ENCODE peak calls at places on chromosomes 3 and 15, in five cellular contexts. One of them, this sample, is unnamed.

GRCh38 chr3:12465151-12465795 is 19.0 kb upstream of the TSEN2 start:
- DNase-seq in astrocyte: no peak
- DNase-seq in ascending aorta: no peak
- DNase-seq in progenitor cell of endocrine pancreas: no peak
- DNase-seq in HFF-Myc: no peak
- DNase-seq in this sample: no peak

GRCh38 chr15:68271854-68272471 is 5.6 kb upstream of the FEM1B start:
- DNase-seq in astrocyte: peak; percentile 91
- DNase-seq in ascending aorta: no peak
- DNase-seq in progenitor cell of endocrine pancreas: no peak
- DNase-seq in HFF-Myc: no peak
- DNase-seq in this sample: no peak

GRCh38 chr15:45048784-45049631 is 26.0 kb downstream of the SORD start:
- DNase-seq in astrocyte: peak; percentile 64
- DNase-seq in ascending aorta: no peak
- DNase-seq in progenitor cell of endocrine pancreas: no peak
- DNase-seq in HFF-Myc: no peak
- DNase-seq in this sample: no peak

GRCh38 chr3:114609952-114610351 is 316.1 kb downstream of the TIGIT start:
- DNase-seq in astrocyte: no peak
- DNase-seq in ascending aorta: no peak
- DNase-seq in progenitor cell of endocrine pancreas: no peak
- DNase-seq in HFF-Myc: no peak
- DNase-seq in this sample: no peak

GRCh38 chr3:14552717-14553116 is 12.6 kb upstream of the GRIP2 start:
- DNase-seq in astrocyte: no peak
- DNase-seq in ascending aorta: no peak
- DNase-seq in progenitor cell of endocrine pancreas: no peak
- DNase-seq in HFF-Myc: no peak
- DNase-seq in this sample: no peak

GRCh38 chr15:73440571-73440970 is 2.4 kb upstream of the REC114 start:
- DNase-seq in astrocyte: no peak
- DNase-seq in ascending aorta: no peak
- DNase-seq in progenitor cell of endocrine pancreas: no peak
- DNase-seq in HFF-Myc: no peak
- DNase-seq in this sample: no peak

GRCh38 chr15:95325763-95326688 is 1004.5 kb upstream of the NR2F2 start:
- DNase-seq in astrocyte: peak; percentile 17
- DNase-seq in ascending aorta: no peak
- DNase-seq in progenitor cell of endocrine pancreas: no peak
- DNase-seq in HFF-Myc: no peak
- DNase-seq in this sample: no peak

GRCh38 chr15:80785335-80785734 is 6.2 kb downstream of the CEMIP start:
- DNase-seq in astrocyte: no peak
- DNase-seq in ascending aorta: no peak
- DNase-seq in progenitor cell of endocrine pancreas: no peak
- DNase-seq in HFF-Myc: no peak
- DNase-seq in this sample: no peak

GRCh38 chr3:185353823-185354614 is 8.9 kb upstream of the MAP3K13 start:
- DNase-seq in astrocyte: no peak
- DNase-seq in ascending aorta: peak; percentile 13
- DNase-seq in progenitor cell of endocrine pancreas: peak; percentile 47
- DNase-seq in HFF-Myc: peak; percentile 36
- DNase-seq in this sample: no peak

GRCh38 chr3:44525060-44525459 is 29.9 kb upstream of the ZKSCAN7 start:
- DNase-seq in astrocyte: no peak
- DNase-seq in ascending aorta: no peak
- DNase-seq in progenitor cell of endocrine pancreas: no peak
- DNase-seq in HFF-Myc: no peak
- DNase-seq in this sample: no peak

GRCh38 chr15:63408514-63408913 is 26.9 kb upstream of the CA12 start:
- DNase-seq in astrocyte: no peak
- DNase-seq in ascending aorta: no peak
- DNase-seq in progenitor cell of endocrine pancreas: no peak
- DNase-seq in HFF-Myc: no peak
- DNase-seq in this sample: no peak

GRCh38 chr3:40631341-40631995 is 106.7 kb downstream of the ZNF621 start:
- DNase-seq in astrocyte: no peak
- DNase-seq in ascending aorta: no peak
- DNase-seq in progenitor cell of endocrine pancreas: no peak
- DNase-seq in HFF-Myc: no peak
- DNase-seq in this sample: no peak

GRCh38 chr15:56820333-56820732 is 87.0 kb upstream of the ZNF280D start:
- DNase-seq in astrocyte: no peak
- DNase-seq in ascending aorta: no peak
- DNase-seq in progenitor cell of endocrine pancreas: no peak
- DNase-seq in HFF-Myc: no peak
- DNase-seq in this sample: no peak

GRCh38 chr3:79200456-79200855 is 567.3 kb downstream of the ROBO1 start:
- DNase-seq in astrocyte: peak; percentile 75
- DNase-seq in ascending aorta: no peak
- DNase-seq in progenitor cell of endocrine pancreas: no peak
- DNase-seq in HFF-Myc: no peak
- DNase-seq in this sample: no peak

GRCh38 chr3:44511238-44511567 is 33.7 kb upstream of the ZNF445 start:
- DNase-seq in astrocyte: no peak
- DNase-seq in ascending aorta: no peak
- DNase-seq in progenitor cell of endocrine pancreas: no peak
- DNase-seq in HFF-Myc: no peak
- DNase-seq in this sample: no peak

GRCh38 chr3:59422312-59422711 is 372.5 kb upstream of the CFAP20DC start:
- DNase-seq in astrocyte: peak; percentile 90
- DNase-seq in ascending aorta: no peak
- DNase-seq in progenitor cell of endocrine pancreas: no peak
- DNase-seq in HFF-Myc: no peak
- DNase-seq in this sample: no peak

GRCh38 chr3:139319428-139320402 is 24.1 kb upstream of the MRPS22 start:
- DNase-seq in astrocyte: no peak
- DNase-seq in ascending aorta: no peak
- DNase-seq in progenitor cell of endocrine pancreas: no peak
- DNase-seq in HFF-Myc: no peak
- DNase-seq in this sample: no peak

GRCh38 chr3:162719684-162720341 is 1223.2 kb downstream of the OTOL1 start:
- DNase-seq in astrocyte: peak; percentile 93
- DNase-seq in ascending aorta: no peak
- DNase-seq in progenitor cell of endocrine pancreas: no peak
- DNase-seq in HFF-Myc: peak; percentile 52
- DNase-seq in this sample: no peak

GRCh38 chr15:80058851-80059785 is at the start of gene ZFAND6:
- DNase-seq in astrocyte: peak; percentile 81
- DNase-seq in ascending aorta: peak; percentile 78
- DNase-seq in progenitor cell of endocrine pancreas: peak; percentile 92
- DNase-seq in HFF-Myc: peak; percentile 76
- DNase-seq in this sample: peak; percentile 98

GRCh38 chr15:60798821-60799220 is 319.9 kb upstream of the ICE2 start:
- DNase-seq in astrocyte: peak; percentile 56
- DNase-seq in ascending aorta: no peak
- DNase-seq in progenitor cell of endocrine pancreas: no peak
- DNase-seq in HFF-Myc: no peak
- DNase-seq in this sample: no peak

GRCh38 chr15:41810651-41811431 is 17.1 kb upstream of the JMJD7 start:
- DNase-seq in astrocyte: no peak
- DNase-seq in ascending aorta: no peak
- DNase-seq in progenitor cell of endocrine pancreas: no peak
- DNase-seq in HFF-Myc: no peak
- DNase-seq in this sample: no peak

GRCh38 chr3:146972726-146973125 is 367.6 kb upstream of the PLSCR5 start:
- DNase-seq in astrocyte: peak; percentile 95
- DNase-seq in ascending aorta: no peak
- DNase-seq in progenitor cell of endocrine pancreas: no peak
- DNase-seq in HFF-Myc: no peak
- DNase-seq in this sample: no peak

GRCh38 chr3:185200639-185201038 is 47.8 kb upstream of the C3orf70 start:
- DNase-seq in astrocyte: peak; percentile 81
- DNase-seq in ascending aorta: no peak
- DNase-seq in progenitor cell of endocrine pancreas: no peak
- DNase-seq in HFF-Myc: no peak
- DNase-seq in this sample: no peak

GRCh38 chr3:138594150-138594934 is at the start of gene CEP70:
- DNase-seq in astrocyte: peak; percentile 85
- DNase-seq in ascending aorta: peak; percentile 85
- DNase-seq in progenitor cell of endocrine pancreas: peak; percentile 93
- DNase-seq in HFF-Myc: peak; percentile 81
- DNase-seq in this sample: peak; percentile 97

GRCh38 chr3:54918516-54918915 is 9.3 kb downstream of the LRTM1 start:
- DNase-seq in astrocyte: no peak
- DNase-seq in ascending aorta: no peak
- DNase-seq in progenitor cell of endocrine pancreas: no peak
- DNase-seq in HFF-Myc: no peak
- DNase-seq in this sample: no peak

GRCh38 chr3:141227752-141228151 is 3.9 kb upstream of the PXYLP1 start:
- DNase-seq in astrocyte: peak; percentile 56
- DNase-seq in ascending aorta: no peak
- DNase-seq in progenitor cell of endocrine pancreas: no peak
- DNase-seq in HFF-Myc: no peak
- DNase-seq in this sample: peak; percentile 30

GRCh38 chr15:60392986-60393811 is 4.6 kb downstream of the ANXA2 start:
- DNase-seq in astrocyte: peak; percentile 98
- DNase-seq in ascending aorta: peak; percentile 31
- DNase-seq in progenitor cell of endocrine pancreas: no peak
- DNase-seq in HFF-Myc: peak; percentile 99
- DNase-seq in this sample: peak; percentile 85

GRCh38 chr3:173396191-173397041 is 1.1 kb upstream of the NLGN1 start:
- DNase-seq in astrocyte: peak; percentile 10
- DNase-seq in ascending aorta: no peak
- DNase-seq in progenitor cell of endocrine pancreas: no peak
- DNase-seq in HFF-Myc: no peak
- DNase-seq in this sample: no peak

GRCh38 chr15:40825661-40826088 is 2.8 kb downstream of the PPP1R14D start:
- DNase-seq in astrocyte: no peak
- DNase-seq in ascending aorta: no peak
- DNase-seq in progenitor cell of endocrine pancreas: no peak
- DNase-seq in HFF-Myc: no peak
- DNase-seq in this sample: no peak

GRCh38 chr15:94375997-94376396 is 144.6 kb downstream of the MCTP2 start:
- DNase-seq in astrocyte: no peak
- DNase-seq in ascending aorta: no peak
- DNase-seq in progenitor cell of endocrine pancreas: no peak
- DNase-seq in HFF-Myc: no peak
- DNase-seq in this sample: no peak

GRCh38 chr3:10286596-10287295 is 6.0 kb downstream of the GHRL start:
- DNase-seq in astrocyte: peak; percentile 68
- DNase-seq in ascending aorta: no peak
- DNase-seq in progenitor cell of endocrine pancreas: no peak
- DNase-seq in HFF-Myc: peak; percentile 31
- DNase-seq in this sample: no peak

GRCh38 chr3:111539351-111540331 is 2.4 kb upstream of the CD96 start:
- DNase-seq in astrocyte: no peak
- DNase-seq in ascending aorta: no peak
- DNase-seq in progenitor cell of endocrine pancreas: peak; percentile 60
- DNase-seq in HFF-Myc: peak; percentile 17
- DNase-seq in this sample: no peak

GRCh38 chr3:4380013-4380412 is 76.8 kb downstream of the SETMAR start:
- DNase-seq in astrocyte: no peak
- DNase-seq in ascending aorta: no peak
- DNase-seq in progenitor cell of endocrine pancreas: no peak
- DNase-seq in HFF-Myc: no peak
- DNase-seq in this sample: no peak

GRCh38 chr3:31957106-31957505 is 24.0 kb downstream of the OSBPL10 start:
- DNase-seq in astrocyte: peak; percentile 53
- DNase-seq in ascending aorta: no peak
- DNase-seq in progenitor cell of endocrine pancreas: no peak
- DNase-seq in HFF-Myc: no peak
- DNase-seq in this sample: no peak

GRCh38 chr15:37046876-37047614 is 53.3 kb downstream of the MEIS2 start:
- DNase-seq in astrocyte: peak; percentile 81
- DNase-seq in ascending aorta: no peak
- DNase-seq in progenitor cell of endocrine pancreas: no peak
- DNase-seq in HFF-Myc: no peak
- DNase-seq in this sample: no peak

GRCh38 chr15:43872416-43873020 is 45.7 kb downstream of the WDR76 start:
- DNase-seq in astrocyte: peak; percentile 60
- DNase-seq in ascending aorta: no peak
- DNase-seq in progenitor cell of endocrine pancreas: peak; percentile 33
- DNase-seq in HFF-Myc: peak; percentile 52
- DNase-seq in this sample: no peak

GRCh38 chr15:43873651-43874050 is 46.8 kb downstream of the WDR76 start:
- DNase-seq in astrocyte: no peak
- DNase-seq in ascending aorta: no peak
- DNase-seq in progenitor cell of endocrine pancreas: no peak
- DNase-seq in HFF-Myc: no peak
- DNase-seq in this sample: no peak

GRCh38 chr15:43867096-43867495 is 40.3 kb downstream of the WDR76 start:
- DNase-seq in astrocyte: no peak
- DNase-seq in ascending aorta: no peak
- DNase-seq in progenitor cell of endocrine pancreas: no peak
- DNase-seq in HFF-Myc: no peak
- DNase-seq in this sample: no peak

GRCh38 chr15:43868412-43868811 is 41.6 kb downstream of the WDR76 start:
- DNase-seq in astrocyte: no peak
- DNase-seq in ascending aorta: no peak
- DNase-seq in progenitor cell of endocrine pancreas: no peak
- DNase-seq in HFF-Myc: no peak
- DNase-seq in this sample: no peak

GRCh38 chr15:43871835-43872234 is 45.0 kb downstream of the WDR76 start:
- DNase-seq in astrocyte: no peak
- DNase-seq in ascending aorta: no peak
- DNase-seq in progenitor cell of endocrine pancreas: no peak
- DNase-seq in HFF-Myc: no peak
- DNase-seq in this sample: no peak
- TF ChIP-seq CTCF in astrocyte: no peak
- TF ChIP-seq CTCF in ascending aorta: no peak
- TF ChIP-seq CTCF in progenitor cell of endocrine pancreas: no peak
- TF ChIP-seq CTCF in HFF-Myc: no peak
- TF ChIP-seq CTCF in this sample: no peak

GRCh38 chr3:37902674-37903073 is 41.0 kb downstream of the CTDSPL start:
- DNase-seq in astrocyte: no peak
- DNase-seq in ascending aorta: no peak
- DNase-seq in progenitor cell of endocrine pancreas: no peak
- DNase-seq in HFF-Myc: no peak
- DNase-seq in this sample: no peak
- TF ChIP-seq CTCF in astrocyte: no peak
- TF ChIP-seq CTCF in ascending aorta: no peak
- TF ChIP-seq CTCF in progenitor cell of endocrine pancreas: no peak
- TF ChIP-seq CTCF in HFF-Myc: no peak
- TF ChIP-seq CTCF in this sample: no peak

GRCh38 chr15:31304736-31305365 is 21.8 kb upstream of the KLF13 start:
- DNase-seq in astrocyte: no peak
- DNase-seq in ascending aorta: no peak
- DNase-seq in progenitor cell of endocrine pancreas: no peak
- DNase-seq in HFF-Myc: no peak
- DNase-seq in this sample: peak; percentile 67
- TF ChIP-seq CTCF in astrocyte: no peak
- TF ChIP-seq CTCF in ascending aorta: no peak
- TF ChIP-seq CTCF in progenitor cell of endocrine pancreas: no peak
- TF ChIP-seq CTCF in HFF-Myc: no peak
- TF ChIP-seq CTCF in this sample: no peak

DNA sequence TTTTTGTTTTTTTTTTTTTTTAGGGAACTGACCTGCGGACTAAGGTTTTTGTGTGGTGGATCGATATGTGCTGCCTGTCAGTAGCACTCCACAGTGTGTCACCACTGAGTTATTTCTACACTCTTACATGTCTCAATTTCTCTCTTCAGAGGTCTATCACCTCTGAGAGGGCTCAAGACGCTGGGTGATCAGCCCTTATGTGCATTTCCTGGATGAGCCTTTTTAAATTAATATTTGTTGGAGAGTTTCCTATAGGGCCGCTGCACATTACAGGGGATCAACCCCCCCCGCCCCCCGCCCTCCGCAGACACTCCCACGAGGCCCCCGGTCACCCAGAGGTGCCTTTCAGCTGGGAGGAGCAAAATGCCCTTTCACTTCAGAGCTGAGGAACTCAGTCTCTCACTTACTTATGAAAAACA is 34.5 kb upstream of the AP4E1 start:
- DNase-seq in astrocyte: no peak
- DNase-seq in ascending aorta: no peak
- DNase-seq in progenitor cell of endocrine pancreas: no peak
- DNase-seq in HFF-Myc: no peak
- DNase-seq in this sample: no peak
- TF ChIP-seq CTCF in astrocyte: no peak
- TF ChIP-seq CTCF in ascending aorta: no peak
- TF ChIP-seq CTCF in progenitor cell of endocrine pancreas: no peak
- TF ChIP-seq CTCF in HFF-Myc: no peak
- TF ChIP-seq CTCF in this sample: no peak

This sample was measured in osteocyte.